ENCODE peak calls at places on chromosomes 12 and 14, in six cellular contexts. B, I, U, O, S and G are unnamed samples.

GRCh38 chr12:102527256-102527720 is 46.9 kb upstream of the IGF1 start:
- DNase-seq in U (no peak), B (no peak), I (peak), O (peak), S (peak), G (no peak)

GRCh38 chr12:132140501-132140900 is 3.6 kb downstream of the DDX51 start:
- DNase-seq in U (no peak), I (no peak), O (no peak), B (no peak), S (no peak), G (peak)

GRCh38 chr12:113910751-113911272 is 55.3 kb downstream of the RBM19 start:
- DNase-seq in I (no peak), U (no peak), O (no peak), B (no peak), S (no peak), G (no peak)

GRCh38 chr14:57937681-57938080 is 71.8 kb upstream of the SLC35F4 start:
- DNase-seq in S (no peak), B (no peak), I (no peak), O (no peak), U (no peak), G (no peak)

GRCh38 chr12:2347137-2347843 is 294.5 kb downstream of the CACNA1C start:
- DNase-seq in O (no peak), B (no peak), I (no peak), U (no peak), S (no peak), G (no peak)

GRCh38 chr12:96070670-96071279 is 35.4 kb upstream of the LTA4H start:
- DNase-seq in U (no peak), O (peak), S (no peak), B (no peak), I (peak), G (peak)

GRCh38 chr12:28097221-28097620 is 93.0 kb upstream of the CCDC91 start:
- DNase-seq in B (no peak), U (no peak), S (no peak), I (peak), O (no peak), G (no peak)

GRCh38 chr14:101475468-101476257 is 85.6 kb upstream of the DIO3 start:
- DNase-seq in I (peak), U (no peak), S (peak), O (peak), B (no peak), G (no peak)

GRCh38 chr14:55936691-55937090 is 181.5 kb upstream of the PELI2 start:
- DNase-seq in I (no peak), U (no peak), O (no peak), B (no peak), S (no peak), G (no peak)

GRCh38 chr12:81942588-81942987 is 183.4 kb upstream of the PPFIA2 start:
- DNase-seq in I (no peak), B (no peak), S (no peak), U (no peak), O (no peak), G (no peak)

GRCh38 chr12:32896438-32897275 is at the start of gene PKP2:
- DNase-seq in I (no peak), S (no peak), B (peak), U (no peak), O (peak), G (peak)

GRCh38 chr12:96108321-96108720 is 72.9 kb upstream of the LTA4H start:
- DNase-seq in B (peak), S (no peak), O (no peak), I (no peak), U (peak), G (no peak)

GRCh38 chr14:26286806-26287205 is 311.0 kb downstream of the NOVA1 start:
- DNase-seq in U (no peak), I (peak), O (no peak), B (no peak), S (peak), G (no peak)

GRCh38 chr14:78448483-78449094 is 278.4 kb downstream of the NRXN3 start:
- DNase-seq in S (no peak), I (peak), U (no peak), B (peak), O (peak), G (peak)